ENCODE peak calls at places on chromosomes 12 and 14, in nine cellular contexts. Q is kidney epithelial cell, K is adrenal gland, U is fibroblast of the aortic adventitia, D is cardiac muscle cell, T is body of pancreas, S is cardiac fibroblast, O is epithelial cell of esophagus, A is foreskin fibroblast. I is an unnamed sample.

GRCh38 chr12:70783455-70783854 is 137.1 kb downstream of the PTPRR start:
- DNase-seq in U (no peak), T (no peak), O (no peak), D (no peak), A (no peak), S (no peak), K (no peak), Q (no peak), I (no peak)

GRCh38 chr12:49698619-49699545 is 8.3 kb downstream of the FMNL3 start:
- DNase-seq in A (peak; percentile 43), Q (peak; percentile 63), O (peak; percentile 64), S (peak; percentile 57), D (peak; percentile 42), K (peak; percentile 58), U (peak; percentile 58), T (no peak), I (peak; percentile 73)

GRCh38 chr14:80264698-80265097 is 53.4 kb upstream of the DIO2 start:
- DNase-seq in Q (no peak), K (no peak), A (no peak), S (no peak), U (no peak), D (no peak), O (no peak), T (no peak), I (no peak)

GRCh38 chr12:110640275-110641025 is 26.5 kb downstream of the TCTN1 start:
- DNase-seq in K (no peak), A (no peak), U (no peak), O (no peak), S (no peak), D (peak; percentile 20), Q (no peak), T (no peak), I (no peak)

GRCh38 chr12:19369691-19370148 is 69.6 kb upstream of the AEBP2 start:
- DNase-seq in T (no peak), S (peak; percentile 38), Q (no peak), K (no peak), D (no peak), U (peak; percentile 80), O (peak; percentile 16), A (peak; percentile 58), I (peak; percentile 35)

GRCh38 chr14:81268016-81268416 is 47.3 kb upstream of the GTF2A1 start:
- DNase-seq in T (no peak), D (no peak), Q (peak; percentile 39), K (no peak), U (no peak), S (no peak), A (no peak), O (peak; percentile 72), I (peak; percentile 2)

GRCh38 chr12:14567311-14568195 is at the start of gene PLBD1:
- DNase-seq in D (peak; percentile 46), A (peak; percentile 19), T (peak; percentile 91), S (peak; percentile 68), K (peak; percentile 78), Q (no peak), U (peak; percentile 52), O (peak; percentile 50), I (peak; percentile 43)

GRCh38 chr14:25150934-25151790 is 101.2 kb upstream of the STXBP6 start:
- DNase-seq in K (no peak), S (peak; percentile 78), D (peak; percentile 73), Q (no peak), A (peak; percentile 40), U (peak; percentile 75), T (no peak), O (peak; percentile 53), I (peak; percentile 75)

GRCh38 chr12:107349008-107349747 is 255.8 kb upstream of the CRY1 start:
- DNase-seq in U (peak; percentile 90), S (peak; percentile 53), K (no peak), Q (peak; percentile 97), T (peak; percentile 48), D (no peak), O (peak; percentile 99), A (peak; percentile 56), I (peak; percentile 82)

GRCh38 chr12:16307843-16308475 is 30.5 kb upstream of the SLC15A5 start:
- DNase-seq in A (no peak), O (no peak), S (no peak), Q (no peak), T (no peak), D (no peak), K (no peak), U (peak; percentile 10), I (no peak)

GRCh38 chr12:26271024-26271423 is 75.7 kb downstream of the SSPN start:
- DNase-seq in O (peak; percentile 57), T (no peak), S (peak; percentile 31), K (no peak), D (no peak), Q (no peak), U (peak; percentile 49), A (no peak), I (peak; percentile 62)

GRCh38 chr14:29627141-29627540 is 300.5 kb downstream of the PRKD1 start:
- DNase-seq in K (no peak), A (peak; percentile 35), T (no peak), O (peak; percentile 18), D (no peak), Q (no peak), S (no peak), U (peak; percentile 7), I (no peak)

GRCh38 chr12:26268841-26269553 is 73.6 kb downstream of the SSPN start:
- DNase-seq in A (peak; percentile 13), S (no peak), O (no peak), D (no peak), K (no peak), U (peak; percentile 12), Q (no peak), T (peak; percentile 51), I (no peak)

GRCh38 chr12:80404629-80405028 is 39.4 kb upstream of the PTPRQ start:
- DNase-seq in S (no peak), O (peak; percentile 43), T (no peak), D (no peak), A (no peak), K (no peak), Q (no peak), U (no peak), I (no peak)

GRCh38 chr12:80406253-80406652 is 37.8 kb upstream of the PTPRQ start:
- DNase-seq in Q (no peak), K (no peak), D (no peak), A (no peak), O (peak; percentile 56), T (no peak), S (no peak), U (no peak), I (no peak)

GRCh38 chr12:80400591-80400991 is 43.4 kb upstream of the PTPRQ start:
- DNase-seq in O (no peak), S (peak; percentile 27), D (no peak), T (peak; percentile 5), A (no peak), K (no peak), Q (no peak), U (no peak), I (peak; percentile 11)
- H3K4me3 ChIP-seq in O (no peak overlapping the region), S (peak overlapping the region; percentile 43), D (no peak overlapping the region), T (no peak overlapping the region), A (peak overlapping the region; percentile 43), K (no peak overlapping the region), Q (peak overlapping the region; percentile 33), U (peak overlapping the region; percentile 62), I (peak overlapping the region; percentile 55)

DNA sequence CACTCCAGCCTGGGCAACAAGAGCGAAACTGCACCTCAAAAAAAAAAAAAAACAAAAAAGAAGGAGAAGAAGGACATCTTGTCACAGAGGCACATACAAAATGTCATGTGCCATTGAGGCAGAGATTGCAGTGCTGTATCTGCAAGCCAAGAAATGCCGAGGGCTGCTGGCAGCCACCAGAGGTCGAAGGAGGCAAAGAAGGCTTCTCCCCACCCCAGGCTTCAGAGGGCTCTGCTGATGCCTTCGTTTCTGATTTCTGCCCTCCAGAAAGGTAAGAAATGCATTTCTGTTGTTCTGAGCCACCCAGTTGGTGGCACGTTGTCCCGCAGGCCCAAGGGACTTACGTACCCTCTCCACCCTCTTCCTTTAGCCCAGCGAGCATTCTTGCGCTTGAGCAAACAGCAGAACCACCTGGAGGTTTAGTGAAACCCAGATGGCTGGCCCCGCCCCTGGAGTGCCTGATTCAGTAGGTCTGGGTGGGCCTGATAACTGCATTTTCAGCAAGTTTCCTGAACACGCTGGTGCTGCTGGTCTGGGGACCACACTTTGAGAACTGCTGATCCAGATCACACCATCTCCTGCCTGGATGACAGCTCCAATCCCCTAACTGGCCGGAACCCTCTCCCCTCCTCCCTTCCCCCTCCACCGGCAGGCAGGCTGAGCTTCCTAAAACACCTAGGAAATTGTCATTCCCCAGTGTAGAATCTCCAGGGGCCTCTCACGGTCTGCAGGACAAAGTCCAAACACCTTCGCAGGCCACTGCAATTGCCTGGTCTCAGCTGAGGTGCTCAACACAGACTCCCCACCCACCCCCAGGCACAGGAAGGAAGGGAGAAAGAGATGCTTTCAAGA is 21.1 kb upstream of the SCARB1 start:
- DNase-seq in A (no peak), D (no peak), K (no peak), S (no peak), U (no peak), O (peak; percentile 35), Q (no peak), T (peak; percentile 37), I (no peak)
- TF ChIP-seq CTCF in A (no peak), D (no peak), K (no peak), S (no peak), U (no peak), O (no peak), Q (no peak), T (no peak), I (no peak)

DNA sequence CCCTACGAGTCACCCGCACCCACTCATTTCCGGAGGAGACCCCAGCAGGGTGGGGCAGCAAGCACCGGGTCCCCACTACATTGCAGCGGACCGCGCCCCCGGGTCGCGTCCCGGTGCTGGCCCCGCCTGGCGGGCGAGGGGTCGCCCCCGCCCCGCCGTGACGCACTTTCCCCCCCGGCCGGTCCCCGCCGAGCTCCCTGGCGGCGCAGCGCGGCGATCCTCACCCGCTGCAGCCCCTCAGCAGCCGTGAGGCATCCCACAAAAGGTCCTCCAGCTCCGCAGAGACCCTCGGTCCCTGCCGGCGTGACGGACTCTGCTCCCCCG is 106.0 kb downstream of the PRICKLE1 start:
- DNase-seq in O (no peak), T (peak; percentile 40), D (peak; percentile 66), Q (no peak), K (no peak), S (peak; percentile 28), U (no peak), A (no peak), I (no peak)
- H3K4me3 ChIP-seq in O (peak overlapping the region; percentile 56), T (peak overlapping the region; percentile 40), D (peak overlapping the region; percentile 78), Q (peak overlapping the region; percentile 51), K (peak overlapping the region; percentile 47), S (peak overlapping the region; percentile 79), U (peak overlapping the region; percentile 85), A (peak overlapping the region; percentile 69), I (peak overlapping the region; percentile 66)

GRCh38 chr12:62211510-62211909 is 48.7 kb upstream of the USP15 start:
- DNase-seq in T (no peak), U (no peak), D (no peak), A (peak; percentile 14), K (no peak), O (peak; percentile 79), Q (no peak), S (peak; percentile 22), I (peak; percentile 18)

GRCh38 chr12:62205348-62205747 is 54.9 kb upstream of the USP15 start:
- DNase-seq in U (no peak), D (no peak), K (no peak), T (no peak), A (no peak), Q (no peak), S (no peak), O (no peak), I (no peak)

GRCh38 chr12:62207248-62207647 is 53.0 kb upstream of the USP15 start:
- DNase-seq in S (no peak), D (no peak), K (no peak), Q (no peak), O (no peak), T (no peak), A (no peak), U (no peak), I (no peak)

GRCh38 chr12:62214847-62215246 is 45.4 kb upstream of the USP15 start:
- DNase-seq in A (no peak), Q (no peak), O (peak; percentile 43), U (no peak), T (no peak), K (no peak), D (no peak), S (no peak), I (peak; percentile 14)

GRCh38 chr12:62210422-62210821 is 49.8 kb upstream of the USP15 start:
- DNase-seq in A (peak; percentile 33), U (peak; percentile 57), T (peak; percentile 49), D (peak; percentile 51), K (peak; percentile 78), O (peak; percentile 69), Q (no peak), S (peak; percentile 74), I (peak; percentile 67)
- TF ChIP-seq CTCF in A (peak; percentile 88), U (peak; percentile 98), T (peak; percentile 69), D (peak; percentile 93), K (peak; percentile 73), O (peak; percentile 96), Q (peak; percentile 89), S (peak; percentile 94), I (peak; percentile 95)